ENCODE peak calls at places on chromosome 16, in nine cellular contexts. E is HCT116, M is sigmoid colon, Z is transverse colon, U is suprapubic skin, B is endothelial cell of umbilical vein, W is stomach, S is esophagus muscularis mucosa, Q is K562. A is an unnamed sample.

GRCh38 chr16:14101415-14101814 is 30.3 kb downstream of the MRTFB start:
- DNase-seq in U (no peak), W (no peak), M (no peak), Q (no peak), B (no peak), S (no peak), Z (no peak), E (no peak), A (no peak)

GRCh38 chr16:80993293-80993691 is 13.4 kb downstream of the CMC2 start:
- DNase-seq in S (no peak), Z (no peak), M (no peak), Q (peak; percentile 20), U (no peak), B (peak; percentile 69), W (peak; percentile 47), E (no peak), A (no peak)

GRCh38 chr16:80540516-80541305 is at the start of gene DYNLRB2:
- DNase-seq in E (no peak), S (peak; percentile 94), W (peak; percentile 95), Q (peak; percentile 89), Z (peak; percentile 95), M (peak; percentile 96), B (peak; percentile 89), U (peak; percentile 93), A (peak; percentile 93)

GRCh38 chr16:7405166-7405565 is 72.5 kb downstream of the RBFOX1 start:
- DNase-seq in W (peak; percentile 27), U (no peak), S (no peak), Q (no peak), B (no peak), E (no peak), Z (no peak), M (no peak), A (no peak)

GRCh38 chr16:77562497-77562896 is 127.7 kb upstream of the ADAMTS18 start:
- DNase-seq in W (no peak), Q (no peak), U (no peak), E (no peak), M (no peak), S (no peak), Z (no peak), B (no peak), A (no peak)

GRCh38 chr16:22278841-22279240 is 18.4 kb upstream of the POLR3E start:
- DNase-seq in B (no peak), S (no peak), Z (no peak), U (no peak), E (no peak), M (no peak), Q (no peak), W (no peak), A (no peak)

GRCh38 chr16:77882359-77882758 is 94.0 kb downstream of the VAT1L start:
- DNase-seq in M (no peak), Q (no peak), U (no peak), Z (no peak), W (no peak), S (no peak), E (no peak), B (no peak), A (no peak)

GRCh38 chr16:80347900-80348299 is 192.9 kb upstream of the DYNLRB2 start:
- DNase-seq in M (no peak), E (no peak), U (no peak), Z (no peak), B (peak; percentile 41), Q (no peak), W (peak; percentile 66), S (no peak), A (no peak)

GRCh38 chr16:27230562-27230991 is 27.3 kb downstream of the KDM8 start:
- DNase-seq in W (peak; percentile 76), E (no peak), Z (peak; percentile 91), U (no peak), B (no peak), M (no peak), S (no peak), Q (no peak), A (no peak)

GRCh38 chr16:19540241-19540970 is 15.1 kb upstream of the VPS35L start:
- DNase-seq in S (no peak), B (no peak), Z (no peak), E (no peak), W (no peak), U (no peak), Q (no peak), M (no peak), A (no peak)

GRCh38 chr16:10298416-10298815 is 87.4 kb upstream of the ATF7IP2 start:
- DNase-seq in S (no peak), U (no peak), Z (no peak), B (no peak), W (no peak), E (no peak), M (no peak), Q (no peak), A (no peak)

GRCh38 chr16:81003610-81004460 is 2.9 kb downstream of the CMC2 start:
- DNase-seq in W (no peak), E (no peak), Z (no peak), Q (no peak), U (no peak), S (no peak), M (no peak), B (no peak), A (no peak)

DNA sequence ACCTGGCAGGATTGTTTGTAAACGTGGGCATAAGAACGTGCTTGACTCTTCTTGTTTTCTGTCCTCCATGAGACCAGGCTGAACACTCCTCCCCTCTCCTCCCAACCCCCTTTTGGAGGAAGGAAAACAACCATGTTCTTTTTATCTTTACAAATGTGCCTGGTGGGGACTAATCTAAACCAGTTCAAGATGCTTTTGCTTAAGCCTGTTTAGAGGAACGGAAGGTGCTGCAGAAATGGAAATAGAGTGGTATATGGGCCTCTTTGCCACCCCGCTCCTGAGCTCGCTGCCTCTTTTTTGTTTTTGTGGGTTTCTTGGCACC is 288.1 kb downstream of the FTO start:
- DNase-seq in Z (no peak), M (no peak), E (no peak), Q (no peak), W (no peak), S (no peak), B (no peak), U (no peak), A (no peak)
- TF ChIP-seq POLR2AphosphoS5 in Z (no peak), M (no peak), E (no peak), Q (no peak), W (no peak), S (no peak), B (no peak), U (no peak), A (no peak)

GRCh38 chr16:31010539-31010938 is at the start of gene STX1B:
- DNase-seq in Q (peak; percentile 82), M (no peak), E (no peak), S (no peak), U (no peak), W (no peak), Z (peak; percentile 21), B (no peak), A (no peak)

GRCh38 chr16:31010943-31011342 is 505 bp upstream of the STX1B start:
- DNase-seq in B (no peak), Q (no peak), Z (no peak), S (no peak), M (no peak), W (no peak), U (no peak), E (no peak), A (no peak)

DNA sequence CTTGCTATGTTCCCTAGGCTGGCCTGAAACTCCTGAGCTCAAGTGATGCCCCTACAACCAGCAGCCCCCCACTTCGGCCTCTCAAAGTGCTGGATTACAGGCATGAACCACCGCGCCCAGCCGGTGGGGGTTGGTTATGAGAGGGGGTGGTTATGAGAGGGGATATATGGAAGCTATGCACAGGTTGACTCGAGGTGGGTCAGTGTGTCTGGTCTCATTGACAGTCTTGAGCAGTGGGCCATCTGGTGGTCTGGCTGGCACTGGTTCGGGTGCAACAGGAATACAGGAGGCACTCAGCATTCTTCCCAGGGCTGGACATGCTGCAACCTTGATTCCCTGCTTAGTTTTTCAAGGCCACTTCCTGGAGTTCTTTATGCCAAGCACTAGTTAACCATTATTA is 5.6 kb upstream of the STX1B start:
- DNase-seq in S (no peak), Q (no peak), U (no peak), M (no peak), E (no peak), B (no peak), W (no peak), Z (no peak), A (no peak)
- TF ChIP-seq CTCF in S (no peak), Q (peak; percentile 23), U (no peak), M (no peak), E (no peak), B (no peak), W (no peak), Z (no peak), A (no peak)

DNA sequence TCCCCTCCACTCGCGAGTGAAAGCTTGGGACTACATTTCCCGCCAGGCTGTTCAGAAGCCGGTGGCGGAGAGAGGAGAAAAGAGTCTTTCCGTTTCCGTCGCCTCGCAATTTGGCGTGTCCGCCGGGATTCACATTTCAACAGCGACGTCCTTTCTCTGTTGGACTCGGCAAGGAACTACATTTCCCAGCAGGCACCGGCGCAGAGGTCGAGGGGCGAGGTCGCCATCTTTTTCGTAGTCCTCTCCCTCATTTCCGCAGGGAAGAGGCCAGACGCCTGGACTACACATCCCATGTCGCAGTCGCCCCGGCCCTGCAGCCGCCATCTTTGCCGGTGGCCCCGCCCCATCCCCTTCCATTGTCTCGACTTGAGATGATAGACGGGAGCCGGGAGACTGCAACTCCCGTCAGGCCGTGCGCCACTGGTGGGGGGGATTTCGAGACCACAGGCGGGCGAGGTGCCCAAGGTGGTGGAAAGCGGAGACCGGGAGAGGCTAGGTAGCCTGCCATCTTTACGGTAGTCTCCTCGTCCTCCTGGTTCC is 882 bp upstream of the FBXL19 start:
- DNase-seq in W (peak; percentile 100), S (peak; percentile 100), B (peak; percentile 100), Q (peak; percentile 87), E (peak; percentile 98), U (peak; percentile 100), M (peak; percentile 100), Z (peak; percentile 100), A (peak; percentile 100)
- TF ChIP-seq POLR2A in W (no peak), S (no peak), B (peak; percentile 51), Q (no peak), E (no peak), U (no peak), M (no peak), Z (no peak), A (no peak)

DNA sequence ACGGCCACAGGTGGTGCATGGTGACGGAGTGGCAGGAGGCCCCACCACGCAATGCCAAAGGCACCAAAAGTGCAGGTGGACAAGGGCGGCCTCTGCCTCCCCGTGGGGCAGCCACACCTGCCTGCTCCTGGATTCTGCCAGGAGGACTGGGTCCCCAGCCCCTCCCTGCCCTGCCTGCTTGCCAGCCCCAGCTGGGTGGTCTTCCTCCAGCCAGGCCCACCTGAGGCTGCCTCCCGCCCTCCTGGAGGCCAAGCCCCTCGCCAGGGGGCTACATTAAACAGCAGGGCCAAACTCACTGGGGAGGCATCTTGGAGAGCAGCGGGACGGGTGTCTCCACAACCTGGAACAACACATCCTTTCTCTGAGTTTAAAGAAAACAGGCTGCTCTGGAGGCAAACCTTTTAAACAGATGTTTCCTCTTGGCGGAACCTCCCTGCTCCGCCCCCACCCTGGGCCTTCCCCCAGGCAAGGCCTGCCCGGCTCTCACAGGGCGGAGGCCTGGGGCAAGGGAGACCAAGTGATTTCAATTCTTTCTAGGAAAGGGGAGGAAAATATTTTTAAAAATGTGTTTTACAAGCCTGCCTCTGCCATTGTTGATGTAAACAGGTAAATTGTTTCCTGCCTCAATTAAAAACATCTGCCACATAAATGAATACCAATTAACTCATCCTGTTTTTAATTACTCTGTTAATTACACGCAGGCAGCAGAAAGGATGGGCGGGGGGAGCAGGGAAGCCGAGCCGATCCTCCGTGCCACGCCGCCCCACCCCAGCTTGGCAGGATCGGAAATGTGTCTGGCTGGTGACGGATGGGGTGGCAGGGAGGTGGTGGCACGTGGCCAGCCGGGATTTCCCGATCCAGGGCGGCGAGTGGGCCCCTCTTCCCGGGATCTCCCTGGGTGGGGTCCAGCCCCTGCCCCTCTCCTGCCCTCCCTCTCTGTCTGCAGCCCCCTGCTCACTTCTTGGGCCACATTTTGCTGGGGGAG is 54.5 kb upstream of the PABPN1L start:
- DNase-seq in W (peak; percentile 58), U (no peak), B (peak; percentile 91), Q (peak; percentile 38), S (peak; percentile 93), E (no peak), Z (peak; percentile 70), M (peak; percentile 87), A (no peak)
- TF ChIP-seq POLR2AphosphoS5 in W (peak; percentile 50), U (no peak), B (peak; percentile 58), Q (no peak), S (peak; percentile 68), E (no peak), Z (peak; percentile 32), M (peak; percentile 10), A (peak; percentile 49)